ENCODE peak calls at places on chromosomes 4 and X, in nine cellular contexts. R, N, K, O, V, S, G, B and F are unnamed samples.

GRCh38 chr4:8195841-8196460 is 3.1 kb upstream of the SH3TC1 start:
- DNase-seq in R (no peak), N (no peak), K (no peak), O (no peak), V (no peak), S (no peak), G (no peak), B (no peak), F (no peak)

GRCh38 chrX:17081535-17081934 is 135.1 kb downstream of the REPS2 start:
- DNase-seq in R (no peak), N (no peak), K (peak), O (no peak), V (no peak), S (no peak), G (peak), B (no peak), F (no peak)

GRCh38 chrX:45849261-45849660 is 648.6 kb upstream of the DIPK2B start:
- DNase-seq in R (no peak), N (peak), K (no peak), O (no peak), V (peak), S (no peak), G (peak), B (no peak), F (peak)

GRCh38 chrX:55057691-55058249 is 17.1 kb upstream of the PAGE2B start:
- DNase-seq in R (no peak), N (peak), K (peak), O (no peak), V (no peak), S (no peak), G (peak), B (peak), F (peak)

GRCh38 chr4:186724861-186725419 is 1.3 kb upstream of the FAT1 start:
- DNase-seq in R (no peak), N (no peak), K (no peak), O (peak), V (no peak), S (no peak), G (peak), B (no peak), F (peak)

GRCh38 chr4:160319221-160319867 is 1216.5 kb downstream of the RAPGEF2 start:
- DNase-seq in R (no peak), N (peak), K (no peak), O (no peak), V (no peak), S (no peak), G (peak), B (no peak), F (peak)

GRCh38 chr4:121227254-121227867 is 63.2 kb upstream of the TNIP3 start:
- DNase-seq in R (no peak), N (no peak), K (no peak), O (no peak), V (no peak), S (no peak), G (no peak), B (no peak), F (no peak)

GRCh38 chr4:151485541-151486131 is 76.7 kb downstream of the FHIP1A start:
- DNase-seq in R (no peak), N (peak), K (no peak), O (no peak), V (no peak), S (no peak), G (no peak), B (no peak), F (no peak)

GRCh38 chrX:119147486-119147885 is 19.9 kb upstream of the KIAA1210 start:
- DNase-seq in R (no peak), N (no peak), K (no peak), O (no peak), V (no peak), S (no peak), G (no peak), B (no peak), F (peak)

GRCh38 chr4:102272318-102272717 is 73.0 kb downstream of the SLC39A8 start:
- DNase-seq in R (no peak), N (no peak), K (no peak), O (no peak), V (no peak), S (no peak), G (no peak), B (no peak), F (no peak)